ENCODE peak calls at places on chromosome 12, in nine cellular contexts. One of them, this sample, is unnamed.

GRCh38 chr12:4744709-4745108 is 24.5 kb downstream of the GALNT8 start:
- DNase-seq in GM10248: no peak
- DNase-seq in fibroblast of lung: no peak
- DNase-seq in lung: no peak
- DNase-seq in foreskin fibroblast: no peak
- DNase-seq in stimulated activated CD8-positive, alpha-beta memory T cell treated with anti-CD3 and anti-CD28 coated beads, Interleukin-2, amount 100 ng/mL, for 48 hours: no peak
- DNase-seq in left ventricle myocardium superior: no peak
- DNase-seq in activated T-helper 1 cell treated with Interleukin-2 at 50 U/mL for 16 hours: no peak
- DNase-seq in GM23248: no peak
- DNase-seq in this sample: no peak

GRCh38 chr12:13152281-13152680 is 44.2 kb upstream of the EMP1 start:
- DNase-seq in GM23248: peak; percentile 62
- DNase-seq in left ventricle myocardium superior: peak; percentile 75
- DNase-seq in fibroblast of lung: no peak
- DNase-seq in GM10248: no peak
- DNase-seq in activated T-helper 1 cell treated with Interleukin-2 at 50 U/mL for 16 hours: no peak
- DNase-seq in lung: no peak
- DNase-seq in stimulated activated CD8-positive, alpha-beta memory T cell treated with anti-CD3 and anti-CD28 coated beads, Interleukin-2, amount 100 ng/mL, for 48 hours: no peak
- DNase-seq in foreskin fibroblast: peak; percentile 68
- DNase-seq in this sample: no peak

GRCh38 chr12:1518763-1519516 is 75.4 kb downstream of the FBXL14 start:
- DNase-seq in activated T-helper 1 cell treated with Interleukin-2 at 50 U/mL for 16 hours: no peak
- DNase-seq in fibroblast of lung: peak; percentile 70
- DNase-seq in GM23248: peak; percentile 83
- DNase-seq in stimulated activated CD8-positive, alpha-beta memory T cell treated with anti-CD3 and anti-CD28 coated beads, Interleukin-2, amount 100 ng/mL, for 48 hours: no peak
- DNase-seq in left ventricle myocardium superior: no peak
- DNase-seq in GM10248: no peak
- DNase-seq in lung: no peak
- DNase-seq in foreskin fibroblast: peak; percentile 77
- DNase-seq in this sample: no peak

GRCh38 chr12:110657747-110658146 is 31.2 kb downstream of the HVCN1 start:
- DNase-seq in stimulated activated CD8-positive, alpha-beta memory T cell treated with anti-CD3 and anti-CD28 coated beads, Interleukin-2, amount 100 ng/mL, for 48 hours: no peak
- DNase-seq in GM23248: no peak
- DNase-seq in foreskin fibroblast: no peak
- DNase-seq in left ventricle myocardium superior: peak; percentile 38
- DNase-seq in activated T-helper 1 cell treated with Interleukin-2 at 50 U/mL for 16 hours: no peak
- DNase-seq in GM10248: no peak
- DNase-seq in lung: no peak
- DNase-seq in fibroblast of lung: no peak
- DNase-seq in this sample: no peak

GRCh38 chr12:124698211-124698997 is 131.0 kb upstream of the NCOR2 start:
- DNase-seq in GM23248: peak; percentile 69
- DNase-seq in lung: no peak
- DNase-seq in fibroblast of lung: no peak
- DNase-seq in stimulated activated CD8-positive, alpha-beta memory T cell treated with anti-CD3 and anti-CD28 coated beads, Interleukin-2, amount 100 ng/mL, for 48 hours: no peak
- DNase-seq in GM10248: no peak
- DNase-seq in activated T-helper 1 cell treated with Interleukin-2 at 50 U/mL for 16 hours: no peak
- DNase-seq in left ventricle myocardium superior: peak; percentile 36
- DNase-seq in foreskin fibroblast: peak; percentile 38
- DNase-seq in this sample: no peak

GRCh38 chr12:13489246-13489645 is 292.7 kb downstream of the EMP1 start:
- DNase-seq in left ventricle myocardium superior: no peak
- DNase-seq in foreskin fibroblast: no peak
- DNase-seq in lung: no peak
- DNase-seq in activated T-helper 1 cell treated with Interleukin-2 at 50 U/mL for 16 hours: no peak
- DNase-seq in stimulated activated CD8-positive, alpha-beta memory T cell treated with anti-CD3 and anti-CD28 coated beads, Interleukin-2, amount 100 ng/mL, for 48 hours: no peak
- DNase-seq in GM23248: no peak
- DNase-seq in fibroblast of lung: no peak
- DNase-seq in GM10248: no peak
- DNase-seq in this sample: no peak

GRCh38 chr12:15712823-15713663 is 76.1 kb downstream of the EPS8 start:
- DNase-seq in foreskin fibroblast: no peak
- DNase-seq in GM23248: no peak
- DNase-seq in GM10248: no peak
- DNase-seq in activated T-helper 1 cell treated with Interleukin-2 at 50 U/mL for 16 hours: no peak
- DNase-seq in fibroblast of lung: no peak
- DNase-seq in left ventricle myocardium superior: no peak
- DNase-seq in lung: peak; percentile 78
- DNase-seq in stimulated activated CD8-positive, alpha-beta memory T cell treated with anti-CD3 and anti-CD28 coated beads, Interleukin-2, amount 100 ng/mL, for 48 hours: no peak
- DNase-seq in this sample: no peak

GRCh38 chr12:125114365-125115141 is 49.3 kb downstream of the AACS start:
- DNase-seq in left ventricle myocardium superior: no peak
- DNase-seq in activated T-helper 1 cell treated with Interleukin-2 at 50 U/mL for 16 hours: no peak
- DNase-seq in GM23248: no peak
- DNase-seq in fibroblast of lung: no peak
- DNase-seq in foreskin fibroblast: no peak
- DNase-seq in lung: no peak
- DNase-seq in GM10248: no peak
- DNase-seq in stimulated activated CD8-positive, alpha-beta memory T cell treated with anti-CD3 and anti-CD28 coated beads, Interleukin-2, amount 100 ng/mL, for 48 hours: peak; percentile 5
- DNase-seq in this sample: no peak

GRCh38 chr12:31235868-31236395 is 90.0 kb downstream of the SINHCAF start:
- DNase-seq in lung: no peak
- DNase-seq in GM10248: no peak
- DNase-seq in fibroblast of lung: no peak
- DNase-seq in foreskin fibroblast: no peak
- DNase-seq in activated T-helper 1 cell treated with Interleukin-2 at 50 U/mL for 16 hours: no peak
- DNase-seq in left ventricle myocardium superior: no peak
- DNase-seq in stimulated activated CD8-positive, alpha-beta memory T cell treated with anti-CD3 and anti-CD28 coated beads, Interleukin-2, amount 100 ng/mL, for 48 hours: no peak
- DNase-seq in GM23248: no peak
- DNase-seq in this sample: no peak

GRCh38 chr12:130672122-130672825 is 43.8 kb downstream of the RIMBP2 start:
- DNase-seq in fibroblast of lung: no peak
- DNase-seq in GM10248: no peak
- DNase-seq in lung: no peak
- DNase-seq in foreskin fibroblast: no peak
- DNase-seq in left ventricle myocardium superior: no peak
- DNase-seq in activated T-helper 1 cell treated with Interleukin-2 at 50 U/mL for 16 hours: no peak
- DNase-seq in GM23248: no peak
- DNase-seq in stimulated activated CD8-positive, alpha-beta memory T cell treated with anti-CD3 and anti-CD28 coated beads, Interleukin-2, amount 100 ng/mL, for 48 hours: no peak
- DNase-seq in this sample: no peak